ENCODE peak calls at places on chromosomes 6 and 20, in nine cellular contexts. W is kidney glomerular epithelial cell, U is fibroblast of the conjunctiva, C is Caki2, R is GM03348, X is aorta, Y is A172, A is NCI-H460, N is endothelial cell. V is an unnamed sample.

GRCh38 chr6:138555294-138555988 is 56.1 kb upstream of the NHSL1 start:
- DNase-seq in Y (peak), U (no peak), A (no peak), C (peak), R (no peak), W (no peak), N (no peak), X (no peak), V (no peak)

GRCh38 chr20:22579119-22579427 is 5.3 kb downstream of the FOXA2 start:
- DNase-seq in R (no peak), Y (no peak), A (no peak), W (no peak), X (no peak), C (no peak), U (no peak), N (no peak), V (no peak)

GRCh38 chr20:62500237-62500864 is 24.6 kb upstream of the GATA5 start:
- DNase-seq in N (peak), Y (peak), W (peak), C (peak), X (peak), U (peak), R (peak), A (peak), V (peak)

GRCh38 chr20:57560554-57561355 is at the start of gene PCK1:
- DNase-seq in U (no peak), A (no peak), W (peak), R (no peak), C (peak), X (no peak), N (no peak), Y (no peak), V (no peak)

GRCh38 chr20:11391591-11391990 is 526.1 kb upstream of the BTBD3 start:
- DNase-seq in A (no peak), R (no peak), C (no peak), W (no peak), Y (no peak), U (no peak), X (no peak), N (no peak), V (no peak)

GRCh38 chr20:25057234-25058050 is 497 bp downstream of the ACSS1 start:
- DNase-seq in R (peak), X (peak), W (peak), N (peak), A (peak), C (peak), Y (peak), U (no peak), V (no peak)

GRCh38 chr20:33859157-33859695 is 48.1 kb downstream of the CHMP4B start:
- DNase-seq in C (peak), U (no peak), W (no peak), A (no peak), Y (peak), R (no peak), X (no peak), N (no peak), V (peak)

GRCh38 chr6:152387091-152387490 is 250.1 kb downstream of the SYNE1 start:
- DNase-seq in W (peak), C (no peak), N (no peak), U (no peak), Y (no peak), A (no peak), X (no peak), R (no peak), V (no peak)

GRCh38 chr20:32580970-32581838 is 3.9 kb downstream of the NOL4L start:
- DNase-seq in C (no peak), W (no peak), U (no peak), X (no peak), A (no peak), Y (no peak), N (no peak), R (no peak), V (no peak)

GRCh38 chr20:2470051-2470431 is 548 bp downstream of the SNRPB start:
- DNase-seq in U (no peak), A (no peak), C (peak), N (peak), X (peak), R (peak), Y (peak), W (no peak), V (peak)

GRCh38 chr20:19838495-19838894 is 80.4 kb downstream of the RIN2 start:
- DNase-seq in X (no peak), W (no peak), Y (no peak), U (no peak), C (no peak), A (no peak), N (no peak), R (no peak), V (no peak)

GRCh38 chr6:81694855-81695254 is 57.6 kb downstream of the TENT5A start:
- DNase-seq in X (no peak), W (no peak), N (no peak), A (no peak), Y (no peak), C (no peak), R (no peak), U (no peak), V (no peak)

GRCh38 chr6:137717074-137718073 is 149.7 kb upstream of the TNFAIP3 start:
- DNase-seq in A (no peak), N (no peak), C (no peak), W (no peak), R (no peak), X (no peak), U (no peak), Y (no peak), V (no peak)

GRCh38 chr6:120826253-120826652 is 508.0 kb downstream of the TBC1D32 start:
- DNase-seq in Y (peak), A (peak), X (no peak), N (peak), R (no peak), C (peak), U (no peak), W (no peak), V (peak)

GRCh38 chr20:50175938-50176933 is 14.4 kb upstream of the CEBPB start:
- DNase-seq in U (no peak), Y (no peak), W (no peak), N (no peak), R (no peak), C (no peak), X (no peak), A (no peak), V (no peak)

GRCh38 chr6:3325210-3325609 is 66.5 kb downstream of the PSMG4 start:
- DNase-seq in Y (peak), C (peak), X (no peak), U (peak), R (peak), A (no peak), W (peak), N (no peak), V (peak)

GRCh38 chr6:39490120-39490519 is 167.6 kb upstream of the KCNK16 start:
- DNase-seq in R (no peak), X (no peak), W (no peak), C (no peak), Y (no peak), N (no peak), A (no peak), U (no peak), V (no peak)

GRCh38 chr6:47741807-47742206 is 40.0 kb upstream of the OPN5 start:
- DNase-seq in N (no peak), X (no peak), W (peak), A (no peak), U (no peak), R (peak), Y (peak), C (peak), V (no peak)

GRCh38 chr20:19354950-19355349 is 142.5 kb downstream of the SLC24A3 start:
- DNase-seq in U (no peak), A (no peak), R (no peak), X (no peak), N (no peak), W (no peak), Y (no peak), C (no peak), V (no peak)

GRCh38 chr20:48736231-48736630 is 91.6 kb downstream of the PREX1 start:
- DNase-seq in U (no peak), A (no peak), W (no peak), N (no peak), Y (no peak), X (no peak), C (no peak), R (no peak), V (no peak)

V was measured in COLO829.